ENCODE peak calls at places on chromosomes 2 and 18, in four cellular contexts. O is right atrium auricular region, M is tibial artery, R is adrenal gland. N is an unnamed sample. For H3K9me3, the result is how much of the 10 kb centered on the place peaks cover.

GRCh38 chr2:235850771-235851551 is 317.2 kb downstream of the GBX2 start:
- DNase-seq in M (no peak), R (no peak), O (no peak), N (no peak)

GRCh38 chr18:27780061-27780740 is 396.7 kb downstream of the CDH2 start:
- DNase-seq in R (no peak), O (no peak), M (no peak), N (no peak)

GRCh38 chr18:21851327-21851961 is 110.9 kb downstream of the MIB1 start:
- DNase-seq in O (no peak), M (no peak), R (no peak), N (no peak)

GRCh38 chr18:59696311-59697235 is 650 bp downstream of the CCBE1 start:
- DNase-seq in M (no peak), O (no peak), R (peak), N (no peak)

GRCh38 chr2:224666951-224667553 is 49.1 kb downstream of the CCDC195 start:
- DNase-seq in R (no peak), O (no peak), M (no peak), N (no peak)

GRCh38 chr18:23810396-23810795 is 121.1 kb downstream of the LAMA3 start:
- DNase-seq in O (no peak), R (no peak), M (no peak), N (no peak)

GRCh38 chr18:44309185-44309584 is 371.5 kb upstream of the SETBP1 start:
- DNase-seq in O (no peak), R (no peak), M (no peak), N (no peak)

GRCh38 chr18:70415823-70416488 is 127.1 kb downstream of the SOCS6 start:
- DNase-seq in R (no peak), M (no peak), O (no peak), N (no peak)

GRCh38 chr2:174603280-174603679 is 5.7 kb upstream of the WIPF1 start:
- DNase-seq in R (peak), M (peak), O (peak), N (peak)

GRCh38 chr2:1824202-1824905 is 80.0 kb upstream of the PXDN start:
- DNase-seq in R (no peak), M (peak), O (no peak), N (no peak)

GRCh38 chr2:180979086-180979934 is 1.1 kb upstream of the UBE2E3 start:
- DNase-seq in R (peak), M (no peak), O (no peak), N (no peak)

GRCh38 chr2:75790121-75790520 is 79.4 kb upstream of the GCFC2 start:
- DNase-seq in M (no peak), R (no peak), O (no peak), N (no peak)

GRCh38 chr2:99670768-99671734 is 181.2 kb upstream of the REV1 start:
- DNase-seq in M (no peak), O (no peak), R (peak), N (peak)

GRCh38 chr2:23533014-23533730 is 148.2 kb downstream of the KLHL29 start:
- DNase-seq in O (no peak), R (no peak), M (no peak), N (peak)

GRCh38 chr2:98936917-98937351 is 909 bp upstream of the CRACDL start:
- DNase-seq in O (no peak), R (no peak), M (no peak), N (no peak)

GRCh38 chr2:136154384-136154783 is 36.4 kb upstream of the CXCR4 start:
- DNase-seq in M (no peak), R (no peak), O (no peak), N (no peak)

GRCh38 chr2:7378642-7379041 is 461.4 kb downstream of the RNF144A start:
- DNase-seq in O (no peak), M (no peak), R (no peak), N (peak)

GRCh38 chr2:242020196-242021004 is 150.9 kb downstream of the RTP5 start:
- DNase-seq in M (no peak), O (no peak), R (peak), N (no peak)

GRCh38 chr2:42809876-42810125 is 17.4 kb upstream of the HAAO start:
- DNase-seq in R (peak), O (peak), M (peak), N (peak)

GRCh38 chr2:102143450-102143985 is 972 bp downstream of the IL1R1 start:
- DNase-seq in R (peak), O (no peak), M (no peak), N (no peak)

GRCh38 chr2:24840962-24841945 is 48.0 kb downstream of the CENPO start:
- DNase-seq in R (no peak), O (no peak), M (no peak), N (no peak)

GRCh38 chr18:6001867-6002266 is 106.5 kb upstream of the TMEM200C start:
- DNase-seq in O (no peak), M (no peak), R (no peak), N (no peak)

GRCh38 chr2:110115291-110116032 is at the start of gene MALL:
- DNase-seq in O (no peak), M (no peak), R (no peak), N (no peak)

GRCh38 chr2:95034818-95035217 is 9.3 kb downstream of the MAL start:
- DNase-seq in R (no peak), O (no peak), M (no peak), N (no peak)

GRCh38 chr2:80461505-80462197 is 157.1 kb upstream of the LRRTM1 start:
- DNase-seq in R (no peak), O (no peak), M (no peak), N (no peak)

GRCh38 chr2:192500550-192501200 is 305.9 kb upstream of the TMEFF2 start:
- DNase-seq in R (no peak), O (no peak), M (no peak), N (no peak)

GRCh38 chr2:165793161-165793778 is 777 bp downstream of the GALNT3 start:
- DNase-seq in O (no peak), M (no peak), R (no peak), N (no peak)

GRCh38 chr18:62506495-62507143 is 16.2 kb upstream of the ZCCHC2 start:
- DNase-seq in O (no peak), R (no peak), M (no peak), N (no peak)

GRCh38 chr2:181241366-181241765 is 215.8 kb upstream of the ITGA4 start:
- DNase-seq in R (no peak), M (no peak), O (no peak), N (no peak)

GRCh38 chr2:64493788-64494187 is 30.3 kb upstream of the AFTPH start:
- DNase-seq in M (no peak), R (no peak), O (no peak), N (no peak)

GRCh38 chr2:133362061-133362476 is 206.2 kb downstream of the NCKAP5 start:
- DNase-seq in R (no peak), O (no peak), M (no peak), N (no peak)

GRCh38 chr2:31075936-31076590 is 62.2 kb downstream of the GALNT14 start:
- DNase-seq in M (no peak), R (no peak), O (no peak), N (no peak)

GRCh38 chr18:22914633-22915032 is 18.5 kb upstream of the RBBP8 start:
- DNase-seq in M (no peak), R (no peak), O (no peak), N (no peak)

GRCh38 chr18:9705183-9705864 is 2.8 kb upstream of the RAB31 start:
- DNase-seq in R (peak), M (no peak), O (peak), N (no peak)

GRCh38 chr2:212364106-212364505 is 174.5 kb downstream of the ERBB4 start:
- DNase-seq in R (no peak), O (no peak), M (no peak), N (no peak)
- H3K4me3 ChIP-seq in R (no peak), O (no peak), M (no peak), N (no peak)

GRCh38 chr2:116733699-116734098 is 1080.8 kb upstream of the DDX18 start:
- DNase-seq in R (no peak), M (no peak), O (no peak), N (no peak)
- H3K9me3 ChIP-seq in R (under half), M (under half), O (under half), N (under half)

DNA sequence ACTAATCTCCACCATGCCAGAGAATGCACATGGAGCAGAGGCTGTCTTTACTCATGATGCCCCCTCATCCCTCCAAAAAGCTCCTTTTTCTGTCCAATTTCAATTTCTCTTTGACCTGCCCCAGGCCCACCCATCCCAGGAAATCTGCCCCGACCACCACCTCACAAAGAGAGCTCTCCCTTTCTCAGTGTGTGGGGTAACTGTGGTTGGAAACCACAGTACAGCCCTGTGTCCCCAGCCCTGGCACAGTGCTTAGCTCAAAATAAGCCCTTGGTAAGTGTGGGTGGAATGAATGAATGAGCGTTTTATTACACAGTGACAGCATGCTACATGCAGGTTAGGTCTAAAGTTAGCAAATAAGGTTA is 43.7 kb upstream of the CAB39 start:
- DNase-seq in R (no peak), O (no peak), M (no peak), N (no peak)
- H3K4me3 ChIP-seq in R (no peak), O (no peak), M (no peak), N (no peak)

DNA sequence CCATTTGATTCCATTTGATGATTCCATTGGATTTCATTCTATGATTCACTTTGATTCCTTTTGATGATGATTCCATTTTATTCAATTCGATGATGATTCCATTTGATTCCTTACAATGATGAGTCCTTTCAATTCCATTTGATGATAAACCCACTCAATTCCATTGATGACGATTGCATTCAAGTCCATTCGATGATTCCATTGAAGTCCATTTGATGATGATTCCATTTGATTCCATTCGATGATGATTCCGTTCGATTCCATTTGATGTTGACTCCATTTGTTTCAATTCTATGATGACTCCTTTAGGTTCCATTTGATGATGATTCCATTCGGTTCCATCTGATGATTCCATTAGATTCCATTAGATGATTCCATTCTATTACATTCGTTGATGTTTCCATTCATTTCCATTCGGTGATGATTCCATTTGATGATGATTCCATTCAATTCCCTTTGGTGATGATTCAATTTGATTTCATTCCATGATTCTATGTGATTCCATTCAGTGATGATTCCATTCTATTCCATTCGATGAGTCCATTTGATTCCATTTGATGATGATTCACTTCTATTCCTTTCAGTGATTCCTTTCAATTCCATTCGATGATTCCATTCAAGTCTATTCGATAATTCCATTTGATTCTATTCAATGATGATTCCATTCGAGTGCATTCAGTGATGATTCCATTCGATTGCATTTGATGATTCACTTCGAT is 1106.0 kb downstream of the RPIA start:
- DNase-seq in M (no peak), R (no peak), O (no peak), N (no peak)
- H3K9me3 ChIP-seq in M (under half), R (under half), O (under half), N (under half)

N was measured in BE2C.